ENCODE peak calls at places on chromosomes 1 and 21, in eight cellular contexts. X is endodermal cell; P is right cardiac atrium; B is breast epithelium; F is CD4-positive, alpha-beta memory T cell; W is adrenal gland; I is fibroblast of the aortic adventitia; G is right lobe of liver. Q is an unnamed sample.

GRCh38 chr1:16211824-16212223 is 628 bp downstream of the ARHGEF19 start:
- DNase-seq in B (no peak), W (no peak), P (no peak), F (no peak), X (no peak), G (no peak), I (no peak), Q (no peak)

GRCh38 chr1:227072991-227073390 is 132.9 kb downstream of the COQ8A start:
- DNase-seq in X (no peak), B (no peak), F (no peak), G (no peak), P (no peak), W (no peak), I (peak), Q (no peak)

GRCh38 chr1:173052681-173053196 is 2.0 kb upstream of the TNFSF18 start:
- DNase-seq in B (no peak), P (no peak), W (no peak), I (peak), X (no peak), G (no peak), F (no peak), Q (no peak)

GRCh38 chr21:46604975-46605758 is at the start of gene S100B:
- DNase-seq in G (no peak), I (peak), P (peak), X (peak), W (no peak), F (no peak), B (peak), Q (peak)

GRCh38 chr1:25519624-25520023 is 23.8 kb upstream of the LDLRAP1 start:
- DNase-seq in W (no peak), I (peak), F (no peak), G (no peak), X (no peak), B (no peak), P (no peak), Q (peak)

GRCh38 chr21:24895885-24896734 is 711.2 kb downstream of the MRPL39 start:
- DNase-seq in I (peak), F (no peak), X (peak), P (no peak), B (no peak), G (no peak), W (peak), Q (peak)

GRCh38 chr1:59543211-59543668 is 246.3 kb downstream of the FGGY start:
- DNase-seq in X (peak), P (no peak), I (no peak), G (no peak), W (no peak), F (no peak), B (no peak), Q (peak)

GRCh38 chr1:58780586-58781452 is 3.0 kb downstream of the JUN start:
- DNase-seq in F (peak), X (no peak), B (peak), P (no peak), I (peak), W (no peak), G (no peak), Q (peak)

GRCh38 chr1:214864896-214865688 is 217.4 kb upstream of the KCNK2 start:
- DNase-seq in F (no peak), P (no peak), B (no peak), W (peak), X (no peak), G (no peak), I (peak), Q (no peak)

GRCh38 chr1:226310123-226310540 is 1.2 kb upstream of the LIN9 start:
- DNase-seq in I (no peak), B (no peak), X (no peak), F (no peak), P (no peak), G (no peak), W (no peak), Q (peak)

GRCh38 chr1:154304664-154305337 is 16.1 kb upstream of the AQP10 start:
- DNase-seq in F (no peak), P (no peak), W (no peak), B (no peak), X (no peak), G (no peak), I (peak), Q (no peak)

GRCh38 chr1:17550684-17551584 is 11.4 kb downstream of the ARHGEF10L start:
- DNase-seq in W (no peak), F (no peak), G (no peak), I (no peak), P (peak), B (no peak), X (peak), Q (no peak)

GRCh38 chr1:75342799-75343198 is 208.6 kb downstream of the LHX8 start:
- DNase-seq in I (no peak), P (no peak), F (no peak), G (no peak), W (no peak), B (no peak), X (no peak), Q (no peak)

GRCh38 chr1:231634302-231635013 is 7.9 kb downstream of the DISC1 start:
- DNase-seq in X (no peak), F (no peak), P (no peak), W (no peak), G (no peak), B (no peak), I (peak), Q (no peak)

GRCh38 chr1:184906771-184907170 is 67.5 kb downstream of the NIBAN1 start:
- DNase-seq in W (no peak), I (peak), B (no peak), F (no peak), P (no peak), G (no peak), X (no peak), Q (no peak)

GRCh38 chr1:156900019-156900718 is 6.7 kb downstream of the PEAR1 start:
- DNase-seq in X (no peak), I (peak), W (no peak), B (no peak), F (no peak), G (peak), P (peak), Q (no peak)

GRCh38 chr1:173205146-173206051 is 1.7 kb downstream of the TNFSF4 start:
- DNase-seq in X (no peak), P (peak), G (no peak), I (peak), W (peak), B (peak), F (peak), Q (no peak)

GRCh38 chr1:15940110-15941043 is 35.5 kb downstream of the ZBTB17 start:
- DNase-seq in I (no peak), W (no peak), G (no peak), F (no peak), P (no peak), B (no peak), X (peak), Q (no peak)

GRCh38 chr1:230781596-230781995 is 34.4 kb downstream of the CAPN9 start:
- DNase-seq in F (no peak), X (no peak), B (no peak), I (no peak), W (no peak), P (no peak), G (no peak), Q (no peak)

GRCh38 chr21:39093526-39093925 is 89.7 kb downstream of the PSMG1 start:
- DNase-seq in W (no peak), F (no peak), G (no peak), B (no peak), X (no peak), P (no peak), I (no peak), Q (no peak)

GRCh38 chr1:3996846-3997705 is 97.0 kb upstream of the C1orf174 start:
- DNase-seq in G (no peak), P (no peak), X (no peak), W (no peak), B (no peak), I (no peak), F (no peak), Q (no peak)

GRCh38 chr1:183585038-183585437 is 5.2 kb downstream of the NCF2 start:
- DNase-seq in B (no peak), P (no peak), I (no peak), F (no peak), X (no peak), W (no peak), G (no peak), Q (no peak)

GRCh38 chr21:42080788-42081083 is 9.6 kb downstream of the UMODL1 start:
- DNase-seq in I (peak), P (no peak), B (no peak), W (no peak), F (no peak), X (no peak), G (no peak), Q (no peak)

GRCh38 chr21:46171996-46172862 is 12.0 kb downstream of the SPATC1L start:
- DNase-seq in F (no peak), W (peak), I (no peak), G (no peak), X (no peak), P (no peak), B (no peak), Q (no peak)

GRCh38 chr1:153365696-153366095 is 8.0 kb downstream of the S100A9 start:
- DNase-seq in X (peak), I (no peak), B (no peak), F (no peak), G (no peak), P (no peak), W (no peak), Q (no peak)

GRCh38 chr1:103958699-103959098 is 209.0 kb downstream of the AMY1C start:
- DNase-seq in I (no peak), W (no peak), G (no peak), X (no peak), B (no peak), P (no peak), F (no peak), Q (no peak)

GRCh38 chr1:201447911-201448871 is 20.8 kb downstream of the PHLDA3 start:
- DNase-seq in X (peak), P (peak), G (peak), W (peak), I (peak), F (peak), B (peak), Q (peak)

GRCh38 chr1:182962554-182963115 is 9.7 kb upstream of the SHCBP1L start:
- DNase-seq in I (peak), W (peak), B (peak), X (peak), G (no peak), P (peak), F (no peak), Q (peak)

GRCh38 chr1:13549021-13549420 is 34.6 kb upstream of the PDPN start:
- DNase-seq in X (no peak), B (no peak), W (no peak), P (no peak), G (no peak), I (no peak), F (no peak), Q (no peak)

GRCh38 chr1:244214009-244214967 is 163.2 kb downstream of the ZBTB18 start:
- DNase-seq in X (peak), P (no peak), G (no peak), F (no peak), B (peak), I (peak), W (peak), Q (peak)

GRCh38 chr21:46457801-46458314 is 833 bp upstream of the DIP2A start:
- DNase-seq in X (no peak), W (peak), P (peak), G (peak), I (peak), F (no peak), B (no peak), Q (peak)

GRCh38 chr1:147545133-147545532 is 3.8 kb downstream of the BCL9 start:
- DNase-seq in G (no peak), W (peak), B (peak), F (peak), X (peak), P (peak), I (peak), Q (no peak)

GRCh38 chr21:46229133-46229922 is 754 bp upstream of the LSS start:
- DNase-seq in I (no peak), B (no peak), F (no peak), X (no peak), G (no peak), P (no peak), W (no peak), Q (no peak)

GRCh38 chr21:40606341-40606740 is 240.6 kb downstream of the DSCAM start:
- DNase-seq in W (no peak), P (no peak), I (no peak), X (no peak), G (peak), F (no peak), B (no peak), Q (no peak)

GRCh38 chr1:182955596-182956588 is 2.9 kb upstream of the SHCBP1L start:
- DNase-seq in G (no peak), W (no peak), X (no peak), I (peak), F (no peak), B (no peak), P (no peak), Q (peak)

GRCh38 chr1:59520759-59521442 is 224.0 kb downstream of the FGGY start:
- DNase-seq in F (no peak), W (peak), I (peak), X (no peak), G (no peak), P (peak), B (no peak), Q (no peak)

GRCh38 chr21:40531016-40531415 is 315.9 kb downstream of the DSCAM start:
- DNase-seq in X (no peak), B (no peak), I (no peak), W (no peak), G (no peak), F (no peak), P (no peak), Q (no peak)

DNA sequence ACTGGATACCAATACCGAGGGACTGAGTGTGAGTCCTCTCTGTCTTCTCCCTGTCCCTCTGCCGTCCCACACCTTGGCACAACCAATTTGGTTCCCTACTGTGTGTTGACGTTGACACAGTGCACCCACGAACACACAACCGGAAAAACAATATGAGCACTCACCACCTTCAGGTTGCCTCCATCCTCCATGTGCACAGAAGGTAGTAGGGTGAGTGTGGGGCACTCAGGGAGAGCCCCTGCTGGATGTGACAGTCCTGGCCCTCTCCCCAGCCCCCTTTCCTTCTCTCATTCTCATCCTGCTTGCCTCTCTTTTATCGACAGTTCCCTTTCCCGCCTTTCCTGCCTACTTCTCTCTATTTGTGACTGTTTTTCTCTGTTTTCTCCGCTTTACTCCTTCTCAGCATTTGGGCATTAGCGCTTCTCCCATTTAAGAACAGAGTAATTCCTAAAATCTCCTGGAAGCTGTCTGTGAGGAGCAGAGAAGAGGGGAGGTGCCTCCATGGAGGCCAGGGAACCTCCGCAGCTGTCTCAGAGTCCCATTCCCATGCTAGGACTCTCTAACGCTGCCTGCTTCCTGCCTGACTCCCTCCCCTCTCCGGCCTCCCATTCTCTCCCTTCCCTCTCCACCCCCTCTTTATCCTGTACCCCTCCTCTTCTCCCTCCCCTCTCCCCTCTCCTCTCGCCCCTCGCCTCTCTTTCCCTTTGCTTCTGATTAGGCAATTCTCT is 16.4 kb downstream of the CADM3 start:
- DNase-seq in W (no peak), F (no peak), I (no peak), P (no peak), X (peak), B (no peak), G (no peak), Q (no peak)
- H3K4me3 ChIP-seq in W (no peak), F (no peak), I (no peak), P (no peak), X (peak), B (peak), G (no peak), Q (no peak)

GRCh38 chr21:31258073-31258472 is 86.0 kb downstream of the TIAM1 start:
- DNase-seq in P (no peak), F (no peak), X (no peak), W (no peak), B (no peak), G (no peak), I (no peak), Q (no peak)
- H3K4me3 ChIP-seq in P (no peak), F (no peak), X (no peak), W (no peak), B (no peak), G (no peak), I (no peak), Q (no peak)

DNA sequence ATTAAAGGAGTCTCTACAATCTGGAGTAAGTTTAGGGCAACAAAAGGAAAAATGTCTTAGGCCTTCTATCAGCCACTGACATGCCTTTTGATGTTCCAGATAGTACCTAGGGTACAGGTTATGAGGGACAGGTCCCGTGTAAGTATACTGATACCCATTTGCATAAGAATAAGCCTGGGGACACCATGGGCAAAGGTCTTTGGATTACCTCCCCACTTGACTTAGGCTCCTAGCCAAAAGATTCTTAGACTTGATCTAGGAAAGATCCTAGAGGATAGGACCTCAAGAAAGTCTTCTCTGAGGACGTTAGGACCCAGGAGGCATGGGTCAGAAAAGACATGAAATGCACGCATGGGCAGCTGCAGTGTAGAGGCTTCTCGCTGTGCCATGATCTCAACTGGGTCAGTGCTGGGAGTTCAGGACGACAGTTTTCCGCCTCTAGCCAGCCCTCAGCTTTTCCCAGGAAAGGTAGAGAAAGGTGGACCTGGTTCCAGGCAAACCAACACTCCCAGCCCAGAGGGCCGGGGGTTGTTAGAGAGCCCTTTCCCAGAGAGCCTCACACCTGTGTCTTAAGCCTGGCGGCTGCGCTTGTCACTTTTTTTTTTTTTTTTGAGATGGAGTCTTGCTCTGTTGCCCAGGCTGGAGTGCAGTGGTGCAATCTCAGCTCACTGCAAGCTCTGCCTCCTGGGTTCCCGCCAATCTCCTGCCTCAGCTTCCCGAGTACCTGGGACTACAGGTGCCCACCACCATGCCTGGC is 26.6 kb downstream of the MSTO1 start:
- DNase-seq in G (no peak), I (no peak), B (no peak), X (no peak), F (no peak), W (no peak), P (no peak), Q (no peak)
- H3K4me3 ChIP-seq in G (peak), I (no peak), B (no peak), X (no peak), F (peak), W (no peak), P (peak), Q (no peak)

GRCh38 chr1:30088594-30089556 is 634.5 kb downstream of the MATN1 start:
- DNase-seq in P (no peak), W (no peak), X (no peak), B (no peak), I (no peak), F (no peak), G (no peak), Q (peak)

GRCh38 chr1:30083800-30084464 is 639.5 kb downstream of the MATN1 start:
- DNase-seq in P (no peak), X (no peak), F (no peak), I (peak), B (no peak), W (no peak), G (no peak), Q (no peak)

GRCh38 chr1:30084909-30085571 is 638.3 kb downstream of the MATN1 start:
- DNase-seq in X (no peak), G (no peak), F (no peak), I (no peak), W (no peak), B (no peak), P (no peak), Q (no peak)

GRCh38 chr1:30087465-30087864 is 635.9 kb downstream of the MATN1 start:
- DNase-seq in I (no peak), P (no peak), F (no peak), G (no peak), X (peak), W (no peak), B (no peak), Q (no peak)

DNA sequence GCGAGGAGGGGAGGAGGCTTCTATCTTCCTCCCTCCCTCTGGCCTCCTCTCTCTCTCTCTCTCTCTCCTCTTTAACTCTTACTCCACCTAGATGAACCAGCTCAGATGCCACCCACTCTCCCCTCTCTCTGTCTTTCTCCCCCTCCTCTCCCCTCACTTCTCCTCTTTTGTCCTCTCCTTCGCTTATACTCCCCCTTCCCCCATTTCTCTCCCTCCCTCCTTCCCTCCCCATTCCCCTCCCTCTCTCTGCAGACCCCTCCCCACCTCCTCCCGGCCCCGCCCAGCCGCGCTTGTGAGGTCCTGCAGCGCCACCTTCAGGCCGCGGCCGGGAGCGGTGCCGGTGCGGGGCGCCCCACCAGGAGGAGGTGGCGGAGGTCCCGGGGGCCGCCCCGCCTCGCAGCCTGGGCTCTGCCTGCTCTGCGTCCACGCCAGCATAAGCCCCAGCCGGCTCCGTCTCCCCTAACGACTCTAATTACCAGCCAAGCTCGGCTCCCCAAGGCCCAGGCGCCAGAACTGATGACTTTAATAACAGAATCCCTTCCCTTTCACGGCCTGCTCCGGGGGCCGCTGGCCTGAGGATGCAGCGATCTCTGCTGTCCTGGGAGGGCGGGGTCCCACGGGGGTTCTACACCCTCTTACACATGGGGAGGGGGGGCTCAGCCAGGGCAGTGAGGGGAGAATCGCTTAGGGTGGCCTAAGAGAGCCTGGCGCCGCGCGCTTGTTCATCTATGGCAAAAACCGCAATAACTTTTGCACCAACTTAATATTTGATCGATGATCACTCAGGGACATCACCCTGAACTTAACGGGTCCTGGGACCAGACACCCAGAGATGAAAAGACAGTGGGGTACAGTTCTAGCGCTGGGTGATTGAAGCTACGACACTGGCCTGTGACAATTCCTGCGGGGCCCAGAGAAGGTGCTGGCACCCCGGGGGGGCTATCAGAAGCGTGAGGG is 637.3 kb downstream of the MATN1 start:
- DNase-seq in W (peak), X (peak), F (no peak), G (no peak), P (peak), B (no peak), I (peak), Q (no peak)
- H3K4me3 ChIP-seq in W (no peak), X (no peak), F (no peak), G (no peak), P (no peak), B (no peak), I (peak), Q (no peak)